ENCODE peak calls at places on chromosomes 12 and 14, in five cellular contexts. Q is EH, Y is RPMI7951, S is astrocyte of the spinal cord, K is uterus. D is an unnamed sample.

GRCh38 chr12:118288174-118288573 is 84.5 kb downstream of the TAOK3 start:
- DNase-seq in Q (no peak), K (no peak), S (no peak), Y (no peak), D (no peak)

GRCh38 chr14:92523752-92524151 is 10.2 kb downstream of the RIN3 start:
- DNase-seq in Y (no peak), Q (no peak), S (no peak), K (no peak), D (no peak)

GRCh38 chr14:44914849-44915248 is 46.9 kb downstream of the KLHL28 start:
- DNase-seq in S (peak), K (no peak), Q (peak), Y (peak), D (no peak)

GRCh38 chr12:53996188-53996885 is 3.6 kb upstream of the HOXC9 start:
- DNase-seq in Y (no peak), Q (no peak), K (no peak), S (no peak), D (no peak)

GRCh38 chr14:73397810-73398209 is 60.5 kb downstream of the NUMB start:
- DNase-seq in S (no peak), Q (no peak), Y (no peak), K (no peak), D (peak)

GRCh38 chr12:97203408-97203807 is 259.2 kb upstream of the RMST start:
- DNase-seq in Y (no peak), Q (no peak), S (no peak), K (no peak), D (no peak)

GRCh38 chr14:85576161-85576560 is 46.2 kb downstream of the FLRT2 start:
- DNase-seq in Y (no peak), S (peak), K (no peak), Q (peak), D (no peak)

GRCh38 chr12:54936736-54937135 is 47.8 kb downstream of the TESPA1 start:
- DNase-seq in Q (no peak), S (no peak), Y (no peak), K (no peak), D (no peak)

GRCh38 chr12:65998536-65999530 is 131.7 kb downstream of the LLPH start:
- DNase-seq in Y (no peak), Q (no peak), S (no peak), K (no peak), D (no peak)

GRCh38 chr14:30558362-30558674 is 640 bp upstream of the G2E3 start:
- DNase-seq in K (no peak), Y (no peak), Q (no peak), S (peak), D (no peak)

GRCh38 chr14:99559286-99559990 is 44.6 kb downstream of the CCDC85C start:
- DNase-seq in Q (peak), Y (no peak), K (no peak), S (peak), D (no peak)

GRCh38 chr14:100092832-100093231 is 27.6 kb downstream of the EVL start:
- DNase-seq in Q (no peak), Y (no peak), S (no peak), K (no peak), D (no peak)

GRCh38 chr14:36221097-36221496 is 44.6 kb upstream of the PTCSC3 start:
- DNase-seq in S (no peak), Q (no peak), Y (no peak), K (no peak), D (no peak)

GRCh38 chr14:95482967-95483842 is 33.2 kb downstream of the SYNE3 start:
- DNase-seq in Q (peak), S (peak), K (peak), Y (peak), D (peak)

GRCh38 chr12:108730337-108731104 is 797 bp downstream of the CORO1C start:
- DNase-seq in K (peak), S (peak), Y (peak), Q (peak), D (peak)

GRCh38 chr12:112906712-112907414 is at the start of gene OAS1:
- DNase-seq in K (peak), S (peak), Q (peak), Y (peak), D (peak)

GRCh38 chr14:31489680-31490079 is 1.8 kb upstream of the GPR33 start:
- DNase-seq in S (no peak), Y (no peak), K (no peak), Q (no peak), D (no peak)

GRCh38 chr12:95700316-95700785 is 90.2 kb downstream of the NTN4 start:
- DNase-seq in K (no peak), Y (peak), Q (peak), S (peak), D (peak)

GRCh38 chr12:52015393-52016081 is 8.8 kb downstream of the TAMALIN start:
- DNase-seq in K (no peak), Q (no peak), S (no peak), Y (no peak), D (no peak)

GRCh38 chr12:43861015-43861846 is 25.4 kb downstream of the TMEM117 start:
- DNase-seq in S (peak), K (no peak), Q (no peak), Y (no peak), D (no peak)

GRCh38 chr14:73245401-73246325 is 8.4 kb downstream of the PAPLN start:
- DNase-seq in Y (peak), Q (peak), K (no peak), S (peak), D (no peak)

GRCh38 chr12:111038075-111038474 is 117.7 kb upstream of the MYL2 start:
- DNase-seq in Y (no peak), K (no peak), S (no peak), Q (no peak), D (no peak)

GRCh38 chr14:58301416-58301815 is 3.1 kb downstream of the ARID4A start:
- DNase-seq in S (no peak), Q (no peak), Y (no peak), K (no peak), D (no peak)

GRCh38 chr12:94073441-94074051 is 74.8 kb upstream of the PLXNC1 start:
- DNase-seq in S (no peak), Y (peak), K (no peak), Q (no peak), D (no peak)

GRCh38 chr12:105264771-105265170 is 28.8 kb upstream of the APPL2 start:
- DNase-seq in K (no peak), Q (no peak), Y (no peak), S (no peak), D (no peak)

GRCh38 chr12:116274552-116275375 is 2.7 kb downstream of the MED13L start:
- DNase-seq in S (no peak), K (no peak), Q (no peak), Y (no peak), D (no peak)

GRCh38 chr14:85024931-85025330 is 505.0 kb upstream of the FLRT2 start:
- DNase-seq in Y (no peak), K (no peak), S (no peak), Q (no peak), D (peak)

GRCh38 chr14:80996049-80996901 is 40.9 kb downstream of the TSHR start:
- DNase-seq in Y (peak), K (peak), S (peak), Q (peak), D (peak)

GRCh38 chr12:109760930-109761630 is 47.5 kb downstream of the FAM222A start:
- DNase-seq in K (no peak), S (no peak), Y (no peak), Q (no peak), D (no peak)

GRCh38 chr14:42229294-42229693 is 622.6 kb downstream of the LRFN5 start:
- DNase-seq in Y (no peak), K (no peak), S (no peak), Q (no peak), D (no peak)

GRCh38 chr12:114628199-114628598 is 55.8 kb downstream of the TBX3 start:
- DNase-seq in Y (peak), K (no peak), S (no peak), Q (peak), D (no peak)

GRCh38 chr14:64801800-64802199 is 77.9 kb downstream of the SPTB start:
- DNase-seq in K (no peak), Y (peak), Q (peak), S (peak), D (no peak)

GRCh38 chr14:91349481-91350074 is 68.0 kb downstream of the CCDC88C start:
- DNase-seq in K (no peak), Q (no peak), S (no peak), Y (no peak), D (no peak)

GRCh38 chr12:60172266-60172665 is 576.4 kb downstream of the SLC16A7 start:
- DNase-seq in K (no peak), S (no peak), Q (peak), Y (no peak), D (no peak)

GRCh38 chr14:98925362-98926040 is 346.5 kb downstream of the BCL11B start:
- DNase-seq in Q (no peak), S (no peak), Y (no peak), K (no peak), D (no peak)

GRCh38 chr12:55965240-55965639 is 602 bp downstream of the PMEL start:
- DNase-seq in Y (no peak), S (no peak), K (no peak), Q (no peak), D (no peak)

GRCh38 chr14:69726761-69727511 is 40.0 kb upstream of the SRSF5 start:
- DNase-seq in Q (peak), S (peak), Y (peak), K (peak), D (peak)

GRCh38 chr14:68232643-68233055 is 413.1 kb downstream of the RAD51B start:
- DNase-seq in Y (peak), S (peak), K (peak), Q (peak), D (peak)

GRCh38 chr12:53131844-53132243 is 28.6 kb downstream of the SOAT2 start:
- DNase-seq in Y (no peak), K (no peak), S (no peak), Q (no peak), D (no peak)

D was measured in LHCN-M2.